ENCODE peak calls at places on chromosomes 5 and 9, in six cellular contexts. One of them, this sample, is unnamed.

GRCh38 chr9:137708590-137709284 is 89.9 kb downstream of the EHMT1 start:
- DNase-seq in endodermal cell: no peak
- DNase-seq in astrocyte: no peak
- DNase-seq in WERI-Rb-1: no peak
- DNase-seq in IMR-90: no peak
- DNase-seq in heart right ventricle: no peak
- DNase-seq in this sample: no peak

GRCh38 chr9:98009926-98010325 is 26.8 kb downstream of the ANP32B start:
- DNase-seq in endodermal cell: no peak
- DNase-seq in astrocyte: peak; percentile 57
- DNase-seq in WERI-Rb-1: no peak
- DNase-seq in IMR-90: peak; percentile 18
- DNase-seq in heart right ventricle: no peak
- DNase-seq in this sample: peak; percentile 29

GRCh38 chr5:133483406-133484090 is 128.8 kb downstream of the FSTL4 start:
- DNase-seq in endodermal cell: peak; percentile 29
- DNase-seq in astrocyte: no peak
- DNase-seq in WERI-Rb-1: no peak
- DNase-seq in IMR-90: no peak
- DNase-seq in heart right ventricle: peak; percentile 29
- DNase-seq in this sample: no peak

GRCh38 chr9:27870404-27870803 is 297.1 kb upstream of the C9orf72 start:
- DNase-seq in endodermal cell: no peak
- DNase-seq in astrocyte: no peak
- DNase-seq in WERI-Rb-1: no peak
- DNase-seq in IMR-90: no peak
- DNase-seq in heart right ventricle: no peak
- DNase-seq in this sample: peak; percentile 1

GRCh38 chr5:137376127-137376526 is 123.0 kb downstream of the SPOCK1 start:
- DNase-seq in endodermal cell: peak; percentile 67
- DNase-seq in astrocyte: no peak
- DNase-seq in WERI-Rb-1: no peak
- DNase-seq in IMR-90: no peak
- DNase-seq in heart right ventricle: peak; percentile 59
- DNase-seq in this sample: no peak

GRCh38 chr9:121651014-121651294 is 480 bp upstream of the DAB2IP start:
- DNase-seq in endodermal cell: no peak
- DNase-seq in astrocyte: no peak
- DNase-seq in WERI-Rb-1: no peak
- DNase-seq in IMR-90: no peak
- DNase-seq in heart right ventricle: no peak
- DNase-seq in this sample: no peak

GRCh38 chr5:79186021-79186420 is 49.9 kb upstream of the JMY start:
- DNase-seq in endodermal cell: no peak
- DNase-seq in astrocyte: no peak
- DNase-seq in WERI-Rb-1: no peak
- DNase-seq in IMR-90: no peak
- DNase-seq in heart right ventricle: no peak
- DNase-seq in this sample: no peak

GRCh38 chr5:125592856-125593255 is 830.4 kb upstream of the GRAMD2B start:
- DNase-seq in endodermal cell: no peak
- DNase-seq in astrocyte: no peak
- DNase-seq in WERI-Rb-1: no peak
- DNase-seq in IMR-90: no peak
- DNase-seq in heart right ventricle: no peak
- DNase-seq in this sample: no peak

GRCh38 chr5:17070646-17071045 is 134.6 kb upstream of the MYO10 start:
- DNase-seq in endodermal cell: no peak
- DNase-seq in astrocyte: no peak
- DNase-seq in WERI-Rb-1: no peak
- DNase-seq in IMR-90: no peak
- DNase-seq in heart right ventricle: no peak
- DNase-seq in this sample: no peak

GRCh38 chr9:121840838-121841760 is 189.7 kb downstream of the DAB2IP start:
- DNase-seq in endodermal cell: peak; percentile 33
- DNase-seq in astrocyte: no peak
- DNase-seq in WERI-Rb-1: no peak
- DNase-seq in IMR-90: no peak
- DNase-seq in heart right ventricle: no peak
- DNase-seq in this sample: no peak

GRCh38 chr5:140647042-140647341 is 438 bp downstream of the NDUFA2 start:
- DNase-seq in endodermal cell: no peak
- DNase-seq in astrocyte: no peak
- DNase-seq in WERI-Rb-1: no peak
- DNase-seq in IMR-90: no peak
- DNase-seq in heart right ventricle: no peak
- DNase-seq in this sample: no peak

GRCh38 chr9:75186767-75187380 is 98.6 kb downstream of the OSTF1 start:
- DNase-seq in endodermal cell: no peak
- DNase-seq in astrocyte: no peak
- DNase-seq in WERI-Rb-1: no peak
- DNase-seq in IMR-90: peak; percentile 28
- DNase-seq in heart right ventricle: no peak
- DNase-seq in this sample: peak; percentile 33

GRCh38 chr5:77449277-77449676 is 42.8 kb downstream of the WDR41 start:
- DNase-seq in endodermal cell: no peak
- DNase-seq in astrocyte: no peak
- DNase-seq in WERI-Rb-1: no peak
- DNase-seq in IMR-90: no peak
- DNase-seq in heart right ventricle: no peak
- DNase-seq in this sample: no peak

GRCh38 chr5:157038568-157039187 is 20.2 kb downstream of the HAVCR1 start:
- DNase-seq in endodermal cell: no peak
- DNase-seq in astrocyte: no peak
- DNase-seq in WERI-Rb-1: no peak
- DNase-seq in IMR-90: no peak
- DNase-seq in heart right ventricle: no peak
- DNase-seq in this sample: no peak

GRCh38 chr5:161804263-161804662 is 43.7 kb upstream of the GABRA1 start:
- DNase-seq in endodermal cell: peak; percentile 51
- DNase-seq in astrocyte: no peak
- DNase-seq in WERI-Rb-1: no peak
- DNase-seq in IMR-90: no peak
- DNase-seq in heart right ventricle: no peak
- DNase-seq in this sample: no peak

GRCh38 chr9:6007770-6008168 is 7.7 kb downstream of the RANBP6 start:
- DNase-seq in endodermal cell: peak; percentile 94
- DNase-seq in astrocyte: peak; percentile 18
- DNase-seq in WERI-Rb-1: peak; percentile 91
- DNase-seq in IMR-90: peak; percentile 42
- DNase-seq in heart right ventricle: peak; percentile 81
- DNase-seq in this sample: peak; percentile 24

GRCh38 chr5:35003018-35003957 is 44.5 kb downstream of the AGXT2 start:
- DNase-seq in endodermal cell: peak; percentile 91
- DNase-seq in astrocyte: no peak
- DNase-seq in WERI-Rb-1: peak; percentile 54
- DNase-seq in IMR-90: peak; percentile 46
- DNase-seq in heart right ventricle: peak; percentile 24
- DNase-seq in this sample: peak; percentile 62

GRCh38 chr5:59798862-59799667 is 94.5 kb downstream of the PDE4D start:
- DNase-seq in endodermal cell: no peak
- DNase-seq in astrocyte: peak; percentile 34
- DNase-seq in WERI-Rb-1: no peak
- DNase-seq in IMR-90: no peak
- DNase-seq in heart right ventricle: no peak
- DNase-seq in this sample: peak; percentile 43
- H3K4me3 ChIP-seq in endodermal cell: no peak overlapping the region
- H3K4me3 ChIP-seq in astrocyte: no peak overlapping the region
- H3K4me3 ChIP-seq in WERI-Rb-1: no peak overlapping the region
- H3K4me3 ChIP-seq in IMR-90: no peak overlapping the region
- H3K4me3 ChIP-seq in heart right ventricle: peak overlapping the region; percentile 2
- H3K4me3 ChIP-seq in this sample: no peak overlapping the region

GRCh38 chr5:151405334-151405872 is 42.0 kb upstream of the SLC36A1 start:
- DNase-seq in endodermal cell: peak; percentile 63
- DNase-seq in astrocyte: no peak
- DNase-seq in WERI-Rb-1: no peak
- DNase-seq in IMR-90: no peak
- DNase-seq in heart right ventricle: no peak
- DNase-seq in this sample: no peak

GRCh38 chr5:151408633-151409243 is 38.7 kb upstream of the SLC36A1 start:
- DNase-seq in endodermal cell: no peak
- DNase-seq in astrocyte: no peak
- DNase-seq in WERI-Rb-1: no peak
- DNase-seq in IMR-90: no peak
- DNase-seq in heart right ventricle: no peak
- DNase-seq in this sample: no peak

DNA sequence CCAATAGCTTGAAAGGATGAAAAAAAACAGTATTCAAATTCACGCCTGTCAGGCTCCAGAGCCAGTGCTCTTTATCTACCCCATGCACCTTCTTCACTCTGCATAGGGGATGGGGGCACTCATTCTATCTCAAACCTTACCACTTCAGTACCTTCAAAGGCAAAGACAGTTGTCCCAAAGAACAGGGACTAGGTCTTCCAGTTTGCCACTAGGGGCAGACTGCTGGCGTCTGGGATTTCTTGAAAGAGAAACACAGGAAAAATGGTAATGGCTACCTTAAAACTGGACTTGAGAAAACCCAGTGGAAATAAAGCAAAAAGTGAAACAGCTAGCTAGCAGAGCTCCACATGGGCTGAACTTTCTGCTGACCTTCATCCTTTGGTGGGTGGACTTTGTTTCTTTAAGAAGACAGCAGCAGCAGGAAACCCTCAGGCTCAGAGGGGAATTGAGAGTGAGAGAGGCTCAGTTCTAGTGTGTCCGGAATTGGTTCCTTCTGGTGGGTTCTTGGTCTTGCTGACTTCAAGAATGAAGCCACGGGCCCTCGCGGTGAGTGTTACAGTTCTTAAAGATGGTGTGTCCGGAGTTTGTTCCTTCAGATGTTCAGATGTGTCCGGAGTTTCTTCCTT is 41.0 kb upstream of the SLC36A1 start:
- DNase-seq in endodermal cell: peak; percentile 74
- DNase-seq in astrocyte: no peak
- DNase-seq in WERI-Rb-1: peak; percentile 18
- DNase-seq in IMR-90: peak; percentile 4
- DNase-seq in heart right ventricle: no peak
- DNase-seq in this sample: peak; percentile 4
- TF ChIP-seq CTCF in endodermal cell: peak; percentile 86
- TF ChIP-seq CTCF in astrocyte: peak; percentile 41
- TF ChIP-seq CTCF in WERI-Rb-1: peak; percentile 68
- TF ChIP-seq CTCF in IMR-90: peak; percentile 23
- TF ChIP-seq CTCF in heart right ventricle: peak; percentile 43
- TF ChIP-seq CTCF in this sample: peak; percentile 61

GRCh38 chr9:19788614-19789271 is at the start of gene SLC24A2:
- DNase-seq in endodermal cell: peak; percentile 86
- DNase-seq in astrocyte: no peak
- DNase-seq in WERI-Rb-1: peak; percentile 26
- DNase-seq in IMR-90: no peak
- DNase-seq in heart right ventricle: no peak
- DNase-seq in this sample: no peak
- H3K4me3 ChIP-seq in endodermal cell: peak within 1 kb of the TSS; percentile 77
- H3K4me3 ChIP-seq in astrocyte: no peak within 1 kb of the TSS
- H3K4me3 ChIP-seq in WERI-Rb-1: peak within 1 kb of the TSS; percentile 44
- H3K4me3 ChIP-seq in IMR-90: no peak within 1 kb of the TSS
- H3K4me3 ChIP-seq in heart right ventricle: peak within 1 kb of the TSS; percentile 17
- H3K4me3 ChIP-seq in this sample: no peak within 1 kb of the TSS

DNA sequence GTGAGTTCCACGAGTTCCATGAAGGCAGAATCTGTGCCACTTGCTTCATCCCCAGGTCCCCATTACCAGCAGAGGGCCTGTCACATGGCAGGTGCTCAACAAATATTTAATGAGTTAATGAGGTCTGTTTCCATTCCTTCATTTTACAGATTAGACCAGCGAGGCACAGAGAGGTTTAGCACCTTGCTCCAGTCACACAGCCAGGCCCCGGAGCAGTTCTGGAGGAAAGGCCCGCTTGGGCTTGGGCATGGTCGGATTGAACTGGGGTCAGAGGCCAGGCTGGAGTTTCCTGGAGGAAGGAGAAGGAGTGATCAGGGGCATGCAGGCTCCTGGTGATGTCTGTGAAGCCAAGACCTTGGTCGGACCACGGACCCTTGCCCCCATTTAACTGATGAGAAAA is 4.0 kb upstream of the ST6GALNAC4 start:
- DNase-seq in endodermal cell: no peak
- DNase-seq in astrocyte: no peak
- DNase-seq in WERI-Rb-1: no peak
- DNase-seq in IMR-90: no peak
- DNase-seq in heart right ventricle: no peak
- DNase-seq in this sample: no peak
- TF ChIP-seq CTCF in endodermal cell: no peak
- TF ChIP-seq CTCF in astrocyte: no peak
- TF ChIP-seq CTCF in WERI-Rb-1: no peak
- TF ChIP-seq CTCF in IMR-90: no peak
- TF ChIP-seq CTCF in heart right ventricle: no peak
- TF ChIP-seq CTCF in this sample: no peak

DNA sequence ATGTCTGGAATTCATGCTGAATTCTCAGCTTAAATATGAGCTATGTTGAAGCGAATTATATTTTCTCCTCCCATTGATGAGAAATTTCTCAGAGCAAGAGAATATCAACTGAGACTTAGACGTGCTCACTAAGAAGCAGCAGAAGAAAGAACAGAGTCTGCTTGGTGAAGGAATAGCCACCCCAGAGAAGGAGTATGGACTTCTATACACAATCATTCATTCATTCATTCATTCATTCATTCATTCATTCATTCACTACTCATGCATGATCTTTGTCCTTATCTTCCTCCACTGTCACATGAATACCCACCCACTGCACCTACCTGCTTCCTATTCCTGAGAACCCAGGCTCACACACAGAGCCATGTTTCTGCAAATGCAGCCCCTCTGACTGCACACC is 206.6 kb downstream of the DEPDC1B start:
- DNase-seq in endodermal cell: no peak
- DNase-seq in astrocyte: no peak
- DNase-seq in WERI-Rb-1: no peak
- DNase-seq in IMR-90: no peak
- DNase-seq in heart right ventricle: no peak
- DNase-seq in this sample: no peak
- H3K4me3 ChIP-seq in endodermal cell: no peak overlapping the region
- H3K4me3 ChIP-seq in astrocyte: no peak overlapping the region
- H3K4me3 ChIP-seq in WERI-Rb-1: no peak overlapping the region
- H3K4me3 ChIP-seq in IMR-90: no peak overlapping the region
- H3K4me3 ChIP-seq in heart right ventricle: no peak overlapping the region
- H3K4me3 ChIP-seq in this sample: no peak overlapping the region

DNA sequence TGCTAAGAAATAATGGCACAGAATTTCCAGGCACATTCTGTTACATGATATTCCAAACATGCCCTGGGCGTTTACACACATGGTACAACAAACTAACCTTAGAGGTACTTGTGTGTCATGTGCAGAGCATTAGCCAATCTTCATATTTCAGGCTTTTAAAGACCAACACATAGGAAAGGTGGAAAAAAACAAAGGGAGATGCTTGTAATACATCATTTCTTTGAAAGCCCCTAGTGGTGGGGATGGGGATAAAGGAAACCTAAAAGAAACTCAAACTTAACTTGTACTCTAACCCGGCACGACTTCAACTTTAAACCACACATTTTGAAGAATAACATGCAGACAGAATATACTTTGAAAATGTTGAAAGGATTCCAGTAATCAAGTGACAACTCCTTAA is 133.6 kb downstream of the PTPRD start:
- DNase-seq in endodermal cell: no peak
- DNase-seq in astrocyte: no peak
- DNase-seq in WERI-Rb-1: no peak
- DNase-seq in IMR-90: no peak
- DNase-seq in heart right ventricle: no peak
- DNase-seq in this sample: peak; percentile 1
- TF ChIP-seq CTCF in endodermal cell: peak; percentile 83
- TF ChIP-seq CTCF in astrocyte: peak; percentile 43
- TF ChIP-seq CTCF in WERI-Rb-1: peak; percentile 26
- TF ChIP-seq CTCF in IMR-90: no peak
- TF ChIP-seq CTCF in heart right ventricle: no peak
- TF ChIP-seq CTCF in this sample: peak; percentile 18

GRCh38 chr9:711761-712523 is 129.6 kb upstream of the DMRT1 start:
- DNase-seq in endodermal cell: no peak
- DNase-seq in astrocyte: no peak
- DNase-seq in WERI-Rb-1: no peak
- DNase-seq in IMR-90: no peak
- DNase-seq in heart right ventricle: no peak
- DNase-seq in this sample: no peak
- H3K4me3 ChIP-seq in endodermal cell: no peak overlapping the region
- H3K4me3 ChIP-seq in astrocyte: no peak overlapping the region
- H3K4me3 ChIP-seq in WERI-Rb-1: no peak overlapping the region
- H3K4me3 ChIP-seq in IMR-90: no peak overlapping the region
- H3K4me3 ChIP-seq in heart right ventricle: no peak overlapping the region
- H3K4me3 ChIP-seq in this sample: no peak overlapping the region

This sample was measured in fibroblast of mammary gland.